ENCODE peak calls at places on chromosomes 11 and 22, in four cellular contexts. J is HCT116, D is MM.1S, I is GM23248. C is an unnamed sample.

GRCh38 chr11:36509265-36509664 is 807 bp downstream of the TRAF6 start:
- DNase-seq in J (no peak), D (peak; percentile 49), I (peak; percentile 68), C (peak; percentile 54)

GRCh38 chr11:65440831-65441499 is 18.4 kb downstream of the NEAT1 start:
- DNase-seq in J (no peak), D (peak; percentile 89), I (peak; percentile 65), C (no peak)

GRCh38 chr22:46934746-46935491 is 172.5 kb downstream of the TBC1D22A start:
- DNase-seq in J (peak; percentile 76), D (no peak), I (peak; percentile 95), C (peak; percentile 87)

GRCh38 chr11:121191787-121192186 is 90.7 kb downstream of the TECTA start:
- DNase-seq in J (no peak), D (no peak), I (no peak), C (no peak)

GRCh38 chr11:101211407-101211975 is 81.9 kb upstream of the PGR start:
- DNase-seq in J (no peak), D (no peak), I (no peak), C (no peak)

GRCh38 chr11:808427-809286 is 1.1 kb upstream of the RPLP2 start:
- DNase-seq in J (no peak), D (peak; percentile 45), I (peak; percentile 61), C (no peak)

GRCh38 chr22:27397948-27398330 is 403.6 kb downstream of the MN1 start:
- DNase-seq in J (no peak), D (no peak), I (peak; percentile 64), C (no peak)

GRCh38 chr11:60783141-60783484 is 2.0 kb upstream of the MS4A10 start:
- DNase-seq in J (no peak), D (no peak), I (no peak), C (no peak)

GRCh38 chr11:114818382-114818781 is 140.1 kb downstream of the NXPE2 start:
- DNase-seq in J (no peak), D (no peak), I (no peak), C (no peak)

GRCh38 chr11:118321386-118322082 is 17.0 kb downstream of the CD3E start:
- DNase-seq in J (no peak), D (no peak), I (no peak), C (peak; percentile 51)

GRCh38 chr22:48710410-48710809 is 1117.3 kb downstream of the BRD1 start:
- DNase-seq in J (no peak), D (no peak), I (no peak), C (no peak)

GRCh38 chr11:61023086-61024035 is 51.9 kb downstream of the CD6 start:
- DNase-seq in J (no peak), D (no peak), I (no peak), C (no peak)

GRCh38 chr11:117900144-117900651 is 23.7 kb upstream of the FXYD6 start:
- DNase-seq in J (no peak), D (no peak), I (no peak), C (no peak)

GRCh38 chr22:29907753-29908515 is 25.0 kb downstream of the MTMR3 start:
- DNase-seq in J (peak; percentile 93), D (no peak), I (peak; percentile 83), C (peak; percentile 92)

GRCh38 chr11:80165763-80166162 is 724.9 kb upstream of the TENM4 start:
- DNase-seq in J (no peak), D (no peak), I (peak; percentile 5), C (no peak)

GRCh38 chr11:69055598-69056516 is 7.1 kb downstream of the TPCN2 start:
- DNase-seq in J (no peak), D (peak; percentile 92), I (no peak), C (no peak)

GRCh38 chr22:24761888-24762675 is 12.4 kb downstream of the PIWIL3 start:
- DNase-seq in J (no peak), D (no peak), I (peak; percentile 10), C (no peak)

GRCh38 chr11:35944503-35945136 is 758 bp downstream of the LDLRAD3 start:
- DNase-seq in J (no peak), D (no peak), I (peak; percentile 59), C (no peak)

GRCh38 chr11:34468209-34468841 is 29.6 kb downstream of the CAT start:
- DNase-seq in J (peak; percentile 28), D (peak; percentile 75), I (peak; percentile 41), C (peak; percentile 61)

GRCh38 chr22:40429481-40429880 is 59.1 kb downstream of the SGSM3 start:
- DNase-seq in J (no peak), D (no peak), I (no peak), C (no peak)

GRCh38 chr11:36463781-36464180 is 46.3 kb downstream of the TRAF6 start:
- DNase-seq in J (no peak), D (no peak), I (no peak), C (no peak)

GRCh38 chr22:23397618-23398567 is 182.2 kb downstream of the IGLL1 start:
- DNase-seq in J (no peak), D (no peak), I (no peak), C (no peak)

GRCh38 chr11:13119361-13119760 is 110.2 kb downstream of the RASSF10 start:
- DNase-seq in J (no peak), D (no peak), I (peak; percentile 63), C (no peak)

GRCh38 chr11:43708776-43709175 is 28.2 kb downstream of the HSD17B12 start:
- DNase-seq in J (no peak), D (no peak), I (peak; percentile 6), C (no peak)

GRCh38 chr11:111730871-111731591 is 35.2 kb downstream of the PPP2R1B start:
- DNase-seq in J (no peak), D (no peak), I (peak; percentile 51), C (peak; percentile 61)

GRCh38 chr11:45182902-45183301 is 36.5 kb downstream of the PRDM11 start:
- DNase-seq in J (peak; percentile 19), D (no peak), I (peak; percentile 63), C (no peak)

GRCh38 chr11:96341237-96342130 is 1.5 kb downstream of the MAML2 start:
- DNase-seq in J (no peak), D (peak; percentile 85), I (peak; percentile 65), C (peak; percentile 57)

GRCh38 chr11:20013346-20014066 is 146.8 kb downstream of the DBX1 start:
- DNase-seq in J (no peak), D (no peak), I (no peak), C (peak; percentile 71)

GRCh38 chr11:10398525-10398924 is 56.5 kb upstream of the AMPD3 start:
- DNase-seq in J (no peak), D (no peak), I (peak; percentile 24), C (no peak)

GRCh38 chr11:113546757-113547507 is 71.7 kb upstream of the DRD2 start:
- DNase-seq in J (no peak), D (no peak), I (peak; percentile 68), C (no peak)

GRCh38 chr11:94813436-94813720 is 45.2 kb downstream of the AMOTL1 start:
- DNase-seq in J (no peak), D (no peak), I (no peak), C (no peak)

GRCh38 chr22:46752911-46753310 is 9.5 kb upstream of the TBC1D22A start:
- DNase-seq in J (no peak), D (no peak), I (no peak), C (no peak)

GRCh38 chr11:47854667-47855066 is 6.5 kb upstream of the NUP160 start:
- DNase-seq in J (no peak), D (no peak), I (no peak), C (no peak)

GRCh38 chr11:96960926-96961325 is 571.1 kb downstream of the JRKL start:
- DNase-seq in J (no peak), D (no peak), I (no peak), C (no peak)

GRCh38 chr11:18936002-18936673 is 3.1 kb downstream of the MRGPRX1 start:
- DNase-seq in J (no peak), D (no peak), I (no peak), C (no peak)

GRCh38 chr11:108511851-108512474 is 13.8 kb upstream of the POGLUT3 start:
- DNase-seq in J (no peak), D (no peak), I (peak; percentile 77), C (peak; percentile 10)

GRCh38 chr22:22040908-22041307 is 58.3 kb upstream of the TOP3B start:
- DNase-seq in J (no peak), D (no peak), I (no peak), C (no peak)

GRCh38 chr11:129041611-129042018 is 98.9 kb upstream of the TP53AIP1 start:
- DNase-seq in J (no peak), D (no peak), I (peak; percentile 59), C (no peak)
- TF ChIP-seq EZH2phosphoT487 in J (no peak), D (no peak), I (no peak), C (no peak)

DNA sequence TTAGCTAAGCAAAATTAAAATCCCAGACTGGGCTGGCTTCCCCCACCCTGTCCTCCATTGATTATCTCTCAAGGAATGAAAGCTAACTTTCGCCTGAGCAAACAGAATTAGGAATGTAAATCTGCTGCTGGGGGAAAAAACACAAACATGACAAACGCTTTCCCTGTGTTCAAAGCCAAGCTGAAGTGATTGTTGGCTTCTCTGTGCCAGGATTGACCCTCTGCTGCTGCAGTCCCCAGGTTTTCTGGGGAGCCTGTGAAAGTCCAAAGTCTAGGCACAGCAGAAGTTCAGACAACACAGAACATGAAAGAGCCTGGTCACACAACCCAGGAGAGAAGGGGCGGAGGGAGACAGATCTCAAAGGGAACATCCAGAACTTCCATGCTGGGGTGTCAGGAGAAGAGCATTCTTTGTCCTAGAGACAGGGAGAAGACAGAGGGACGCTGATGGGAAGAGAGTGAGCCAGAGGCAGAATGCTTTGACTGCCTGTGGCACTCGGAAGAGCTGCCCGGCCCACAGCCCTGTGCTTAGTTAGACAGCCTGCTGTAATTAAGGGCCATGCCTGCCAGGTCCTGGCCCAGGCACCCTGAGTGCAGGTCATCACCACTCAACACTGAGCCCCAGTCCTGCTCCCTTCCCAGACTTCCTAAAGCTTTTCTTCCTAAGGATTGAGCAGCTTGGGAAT is 6.9 kb downstream of the PATZ1 start:
- DNase-seq in J (no peak), D (no peak), I (no peak), C (peak; percentile 37)
- H3K36me3 ChIP-seq in J (peaks cover 17% of the 10 kb centered on the region), D (no peaks in the 10 kb centered on the region), I (no peaks in the 10 kb centered on the region), C (no peaks in the 10 kb centered on the region)

DNA sequence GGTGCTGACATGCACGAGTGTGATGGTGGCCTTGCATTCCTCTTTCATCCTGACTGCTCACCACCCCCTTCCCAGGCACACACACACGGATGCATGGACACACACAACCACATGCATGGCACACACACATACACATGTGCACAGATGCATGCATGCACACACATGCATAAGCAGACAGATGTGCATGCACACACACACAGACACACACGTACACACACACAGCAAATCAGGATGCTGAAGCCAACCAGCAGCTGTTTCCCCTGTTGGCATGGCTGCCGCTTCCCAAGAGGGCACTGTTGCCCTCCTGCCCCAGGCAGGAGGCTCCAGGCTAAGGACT is 15.3 kb downstream of the OSBPL5 start:
- DNase-seq in J (no peak), D (no peak), I (no peak), C (no peak)
- TF ChIP-seq EZH2phosphoT487 in J (no peak), D (no peak), I (no peak), C (no peak)

DNA sequence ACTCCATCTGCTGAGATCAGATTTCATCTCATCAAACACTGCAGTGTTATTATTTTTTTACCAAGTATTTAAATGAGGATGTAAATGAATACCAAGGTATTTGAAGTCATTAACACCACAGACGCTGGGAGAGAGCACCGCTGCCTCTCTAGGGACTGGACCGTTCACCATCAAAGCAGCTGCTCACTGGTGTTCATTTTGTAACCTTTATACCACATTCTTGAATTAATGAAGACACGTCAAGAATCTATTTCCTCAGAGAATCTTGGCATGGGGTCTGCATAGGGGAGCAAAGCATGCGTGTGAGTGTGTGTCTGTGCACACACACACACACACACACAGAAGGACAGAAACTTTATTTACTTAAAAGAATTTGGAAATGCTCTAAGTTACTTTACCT is 15.6 kb downstream of the SIAE start:
- DNase-seq in J (no peak), D (no peak), I (no peak), C (no peak)
- H3K36me3 ChIP-seq in J (no peaks in the 10 kb centered on the region), D (no peaks in the 10 kb centered on the region), I (no peaks in the 10 kb centered on the region), C (no peaks in the 10 kb centered on the region)